ENCODE peak calls at places on chromosomes 4 and X, in ten cellular contexts. Q, A, I, R, U, H, J, C, V and X are unnamed samples.

GRCh38 chr4:1194028-1194900 is 21.9 kb upstream of the SPON2 start:
- DNase-seq in I (no peak), U (no peak), Q (no peak), C (no peak), H (no peak), R (peak; percentile 59), V (no peak), A (peak; percentile 61), J (no peak), X (no peak)

GRCh38 chr4:149884046-149884445 is 68.4 kb upstream of the IQCM start:
- DNase-seq in C (no peak), Q (no peak), H (peak; percentile 37), R (no peak), V (no peak), I (no peak), A (no peak), J (no peak), U (no peak), X (no peak)

GRCh38 chr4:185708348-185708747 is 103.6 kb downstream of the SORBS2 start:
- DNase-seq in C (no peak), A (no peak), H (peak; percentile 86), J (no peak), I (no peak), R (peak; percentile 82), V (no peak), Q (no peak), U (peak; percentile 51), X (no peak)

GRCh38 chr4:1204828-1205591 is 32.6 kb upstream of the SPON2 start:
- DNase-seq in U (no peak), V (no peak), H (no peak), A (peak; percentile 33), I (no peak), J (no peak), Q (no peak), R (no peak), C (no peak), X (no peak)

GRCh38 chrX:2488621-2489285 is 12.0 kb downstream of the DHRSX start:
- DNase-seq in Q (no peak), R (no peak), A (no peak), C (no peak), V (no peak), I (no peak), H (no peak), U (no peak), J (no peak), X (no peak)

GRCh38 chr4:147854154-147854553 is 122.3 kb downstream of the ARHGAP10 start:
- DNase-seq in I (no peak), U (no peak), H (no peak), A (no peak), J (no peak), R (no peak), V (no peak), Q (no peak), C (no peak), X (no peak)

GRCh38 chr4:89482248-89482647 is 174.6 kb upstream of the GPRIN3 start:
- DNase-seq in C (no peak), V (peak; percentile 15), J (no peak), U (no peak), R (peak; percentile 59), I (peak; percentile 45), A (no peak), H (peak; percentile 39), Q (peak; percentile 28), X (no peak)

GRCh38 chr4:103375278-103375677 is 177.1 kb upstream of the CENPE start:
- DNase-seq in R (peak; percentile 62), U (no peak), J (no peak), C (no peak), A (no peak), V (no peak), H (peak; percentile 76), I (no peak), Q (no peak), X (no peak)

GRCh38 chrX:100409316-100410082 is 574 bp downstream of the PCDH19 start:
- DNase-seq in R (peak; percentile 5), U (no peak), Q (peak; percentile 32), A (no peak), I (peak; percentile 22), V (no peak), C (no peak), H (peak; percentile 1), J (no peak), X (no peak)

GRCh38 chrX:19805054-19805690 is 82.2 kb downstream of the SH3KBP1 start:
- DNase-seq in A (no peak), I (no peak), U (no peak), H (no peak), Q (no peak), C (no peak), J (no peak), V (no peak), R (peak; percentile 23), X (no peak)

GRCh38 chrX:41445171-41445570 is 2.0 kb upstream of the NYX start:
- DNase-seq in H (no peak), A (no peak), U (no peak), C (no peak), J (no peak), R (no peak), Q (no peak), V (peak; percentile 16), I (no peak), X (no peak)

GRCh38 chr4:135371137-135371536 is 1169.5 kb upstream of the PABPC4L start:
- DNase-seq in R (no peak), U (no peak), C (no peak), A (no peak), V (peak; percentile 25), I (peak; percentile 28), Q (no peak), H (no peak), J (no peak), X (no peak)

GRCh38 chr4:119977546-119977945 is 89.1 kb downstream of the MAD2L1 start:
- DNase-seq in A (no peak), U (no peak), J (no peak), R (no peak), C (no peak), I (no peak), H (no peak), V (no peak), Q (no peak), X (no peak)

GRCh38 chrX:74160358-74160757 is 143.6 kb upstream of the ZCCHC13 start:
- DNase-seq in R (no peak), I (no peak), H (no peak), Q (no peak), C (no peak), V (no peak), U (no peak), J (no peak), A (no peak), X (no peak)

GRCh38 chr4:158163941-158164665 is 8.7 kb downstream of the GASK1B start:
- DNase-seq in A (no peak), Q (no peak), U (no peak), J (no peak), I (no peak), V (no peak), C (no peak), R (no peak), H (peak; percentile 30), X (no peak)

GRCh38 chr4:145930592-145930991 is 8.0 kb downstream of the ZNF827 start:
- DNase-seq in R (no peak), C (no peak), Q (no peak), J (no peak), U (no peak), V (no peak), I (no peak), A (no peak), H (no peak), X (no peak)

GRCh38 chr4:119286377-119287002 is 35.4 kb downstream of the FABP2 start:
- DNase-seq in V (peak; percentile 25), U (no peak), R (peak; percentile 75), I (no peak), C (no peak), Q (no peak), J (no peak), A (no peak), H (peak; percentile 76), X (no peak)

GRCh38 chr4:118783887-118784286 is 52.0 kb downstream of the SEC24D start:
- DNase-seq in C (no peak), H (peak; percentile 73), A (no peak), I (no peak), U (no peak), V (no peak), R (peak; percentile 86), Q (no peak), J (no peak), X (no peak)

GRCh38 chrX:119999087-119999634 is 55.6 kb upstream of the NKAP start:
- DNase-seq in C (no peak), Q (no peak), R (no peak), J (no peak), V (no peak), A (no peak), H (no peak), I (no peak), U (no peak), X (no peak)

GRCh38 chr4:77169496-77169895 is 12.5 kb downstream of the CCNG2 start:
- DNase-seq in A (no peak), Q (no peak), H (peak; percentile 58), R (peak; percentile 37), C (no peak), V (no peak), I (no peak), U (no peak), J (no peak), X (no peak)

GRCh38 chrX:153870288-153870690 is 15.7 kb downstream of the L1CAM start:
- DNase-seq in H (no peak), J (no peak), R (no peak), A (no peak), Q (no peak), I (no peak), V (no peak), U (no peak), C (no peak), X (no peak)

GRCh38 chr4:89724716-89725115 is 112.2 kb downstream of the SNCA start:
- DNase-seq in R (peak; percentile 83), A (no peak), J (no peak), U (peak; percentile 70), I (no peak), Q (no peak), H (peak; percentile 85), V (no peak), C (no peak), X (no peak)

GRCh38 chrX:116872931-116873330 is 410.2 kb upstream of the CT83 start:
- DNase-seq in R (peak; percentile 47), C (no peak), A (no peak), U (no peak), V (no peak), J (no peak), Q (no peak), I (no peak), H (no peak), X (no peak)

GRCh38 chr4:152037435-152037834 is 276.6 kb upstream of the GATB start:
- DNase-seq in H (no peak), J (no peak), A (no peak), R (no peak), U (no peak), V (no peak), I (no peak), Q (no peak), C (no peak), X (no peak)

GRCh38 chr4:85430697-85431096 is 44.3 kb upstream of the ARHGAP24 start:
- DNase-seq in A (no peak), H (no peak), U (no peak), J (no peak), I (no peak), C (no peak), Q (no peak), V (no peak), R (peak; percentile 43), X (no peak)

GRCh38 chrX:38654302-38654701 is 93.0 kb downstream of the TSPAN7 start:
- DNase-seq in U (no peak), I (peak; percentile 42), J (no peak), Q (peak; percentile 46), A (no peak), C (no peak), R (peak; percentile 40), H (peak; percentile 6), V (peak; percentile 37), X (no peak)

GRCh38 chr4:39718366-39719323 is 20.7 kb downstream of the UBE2K start:
- DNase-seq in H (peak; percentile 11), V (no peak), Q (no peak), A (no peak), C (no peak), J (no peak), I (no peak), U (no peak), R (no peak), X (no peak)

GRCh38 chrX:1453390-1453783 is 678 bp upstream of the ASMTL start:
- DNase-seq in I (no peak), H (no peak), R (no peak), C (no peak), U (peak; percentile 24), J (no peak), V (no peak), Q (no peak), A (no peak), X (no peak)